ENCODE peak calls at places on chromosomes 12 and 14, in five cellular contexts. I, W, H, X and Z are unnamed samples.

GRCh38 chr14:104171029-104171697 is 32.8 kb downstream of the KIF26A start:
- DNase-seq in I (no peak), W (no peak), H (no peak), X (peak), Z (no peak)

GRCh38 chr12:118360785-118361404 is 11.8 kb downstream of the TAOK3 start:
- DNase-seq in I (peak), W (no peak), H (no peak), X (no peak), Z (no peak)

GRCh38 chr12:49949124-49949845 is 1.3 kb upstream of the AQP2 start:
- DNase-seq in I (no peak), W (no peak), H (peak), X (no peak), Z (no peak)

GRCh38 chr14:23366163-23366921 is 1.4 kb upstream of the EFS start:
- DNase-seq in I (peak), W (no peak), H (no peak), X (peak), Z (no peak)

GRCh38 chr14:96268426-96269358 is 12.7 kb downstream of the BDKRB1 start:
- DNase-seq in I (peak), W (no peak), H (no peak), X (no peak), Z (peak)

GRCh38 chr14:33914676-33915516 is 36.0 kb downstream of the EGLN3 start:
- DNase-seq in I (peak), W (no peak), H (no peak), X (no peak), Z (no peak)

GRCh38 chr12:46198913-46199312 is 69.9 kb downstream of the SLC38A1 start:
- DNase-seq in I (no peak), W (no peak), H (no peak), X (no peak), Z (no peak)

GRCh38 chr14:106872619-106873446 is 1346.5 kb downstream of the TMEM121 start:
- DNase-seq in I (peak), W (peak), H (peak), X (peak), Z (peak)

GRCh38 chr12:22925593-22925992 is 300.6 kb downstream of the ETNK1 start:
- DNase-seq in I (no peak), W (no peak), H (no peak), X (no peak), Z (no peak)

GRCh38 chr14:72608391-72609204 is 285.3 kb downstream of the DPF3 start:
- DNase-seq in I (peak), W (peak), H (no peak), X (no peak), Z (peak)

GRCh38 chr12:59972941-59973340 is 377.1 kb downstream of the SLC16A7 start:
- DNase-seq in I (peak), W (no peak), H (no peak), X (no peak), Z (no peak)

GRCh38 chr12:114916531-114916930 is 232.6 kb upstream of the TBX3 start:
- DNase-seq in I (no peak), W (no peak), H (no peak), X (no peak), Z (no peak)

GRCh38 chr14:72952171-72952570 is 25.9 kb downstream of the DCAF4 start:
- DNase-seq in I (no peak), W (no peak), H (no peak), X (no peak), Z (no peak)

GRCh38 chr12:112684742-112685141 is 106.8 kb upstream of the RPH3A start:
- DNase-seq in I (no peak), W (no peak), H (no peak), X (no peak), Z (no peak)

GRCh38 chr12:108576660-108577234 is 14.4 kb downstream of the ISCU start:
- DNase-seq in I (no peak), W (no peak), H (peak), X (no peak), Z (no peak)

GRCh38 chr12:89893972-89894706 is 185.5 kb upstream of the ATP2B1 start:
- DNase-seq in I (peak), W (no peak), H (no peak), X (no peak), Z (no peak)

GRCh38 chr12:131825146-131825892 is 2.9 kb upstream of the MMP17 start:
- DNase-seq in I (no peak), W (no peak), H (peak), X (no peak), Z (no peak)

GRCh38 chr12:57454566-57455373 is at the start of gene INHBE:
- DNase-seq in I (peak), W (no peak), H (peak), X (no peak), Z (no peak)

GRCh38 chr14:74571901-74572828 is 39.9 kb downstream of the LTBP2 start:
- DNase-seq in I (peak), W (no peak), H (no peak), X (no peak), Z (no peak)

GRCh38 chr12:110972870-110973269 is 52.5 kb upstream of the MYL2 start:
- DNase-seq in I (no peak), W (no peak), H (no peak), X (no peak), Z (no peak)

DNA sequence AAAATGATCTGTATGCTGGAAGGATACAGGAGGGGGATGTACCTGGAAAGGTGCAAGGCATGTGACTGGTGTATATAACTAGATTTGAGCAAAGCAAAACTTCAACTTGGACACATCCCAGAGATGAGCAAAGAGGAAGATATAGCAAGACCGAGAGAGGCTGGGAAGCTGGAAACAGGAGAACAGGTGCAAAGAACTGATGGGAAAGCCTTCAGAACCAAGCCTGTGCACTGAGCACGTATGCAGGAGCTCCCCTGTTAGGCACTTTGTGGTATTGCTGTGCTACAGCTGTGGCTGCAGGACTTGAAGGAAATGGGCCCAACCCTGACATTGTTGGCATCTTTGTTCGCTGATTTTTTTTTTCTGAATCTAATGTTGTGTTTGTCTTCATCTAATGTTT is 120.7 kb upstream of the PWP1 start:
- DNase-seq in I (peak), W (no peak), H (no peak), X (no peak), Z (no peak)
- TF ChIP-seq CTCF in I (peak), W (peak), H (peak), X (no peak), Z (no peak)

GRCh38 chr12:94712852-94713545 is 62.6 kb upstream of the TMCC3 start:
- DNase-seq in I (no peak), W (no peak), H (peak), X (no peak), Z (no peak)
- TF ChIP-seq CTCF in I (no peak), W (no peak), H (no peak), X (no peak), Z (no peak)

DNA sequence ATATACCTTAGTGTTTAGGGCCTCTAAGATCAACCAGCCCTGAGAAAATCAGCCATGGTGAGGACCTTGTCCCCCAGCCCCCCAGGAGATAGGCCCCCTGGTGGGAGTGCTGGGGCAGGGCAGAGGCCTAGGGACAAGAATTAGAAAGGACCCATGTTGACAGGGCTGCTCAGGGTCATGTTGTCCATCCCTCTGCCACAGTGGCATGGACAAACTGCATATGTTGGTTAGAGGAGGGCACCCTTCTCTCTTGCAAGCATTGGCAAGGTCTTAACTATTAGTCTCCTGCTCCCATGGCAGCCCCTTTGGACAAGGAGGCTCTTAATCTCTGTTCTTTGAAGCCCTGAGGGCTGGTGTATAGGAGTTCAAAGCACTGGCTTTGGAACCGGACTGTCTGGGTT is 755 bp upstream of the PTPN6 start:
- DNase-seq in I (no peak), W (no peak), H (no peak), X (no peak), Z (no peak)
- TF ChIP-seq CTCF in I (peak), W (peak), H (no peak), X (no peak), Z (no peak)

GRCh38 chr12:113820310-113820709 is 145.8 kb downstream of the RBM19 start:
- DNase-seq in I (no peak), W (no peak), H (no peak), X (no peak), Z (no peak)

GRCh38 chr12:113819495-113819894 is 146.6 kb downstream of the RBM19 start:
- DNase-seq in I (no peak), W (no peak), H (no peak), X (no peak), Z (no peak)

GRCh38 chr12:113820842-113821241 is 145.3 kb downstream of the RBM19 start:
- DNase-seq in I (no peak), W (no peak), H (no peak), X (no peak), Z (no peak)

GRCh38 chr12:113818278-113818677 is 147.8 kb downstream of the RBM19 start:
- DNase-seq in I (no peak), W (no peak), H (no peak), X (no peak), Z (no peak)

GRCh38 chr12:113818833-113819232 is 147.3 kb downstream of the RBM19 start:
- DNase-seq in I (peak), W (no peak), H (no peak), X (no peak), Z (no peak)
- TF ChIP-seq CTCF in I (peak), W (no peak), H (no peak), X (no peak), Z (peak)

GRCh38 chr12:47319746-47320145 is 240.0 kb upstream of the AMIGO2 start:
- DNase-seq in I (no peak), W (no peak), H (no peak), X (no peak), Z (no peak)
- TF ChIP-seq CTCF in I (no peak), W (no peak), H (no peak), X (no peak), Z (no peak)

GRCh38 chr14:65256714-65257113 is 154.4 kb upstream of the MAX start:
- DNase-seq in I (no peak), W (no peak), H (no peak), X (no peak), Z (no peak)

GRCh38 chr14:65255029-65255545 is 152.8 kb upstream of the MAX start:
- DNase-seq in I (peak), W (no peak), H (no peak), X (no peak), Z (no peak)

GRCh38 chr14:65258391-65258790 is 154.1 kb upstream of the FUT8 start:
- DNase-seq in I (peak), W (no peak), H (no peak), X (no peak), Z (no peak)

GRCh38 chr14:65257405-65257804 is 155.1 kb upstream of the MAX start:
- DNase-seq in I (no peak), W (no peak), H (no peak), X (no peak), Z (no peak)

DNA sequence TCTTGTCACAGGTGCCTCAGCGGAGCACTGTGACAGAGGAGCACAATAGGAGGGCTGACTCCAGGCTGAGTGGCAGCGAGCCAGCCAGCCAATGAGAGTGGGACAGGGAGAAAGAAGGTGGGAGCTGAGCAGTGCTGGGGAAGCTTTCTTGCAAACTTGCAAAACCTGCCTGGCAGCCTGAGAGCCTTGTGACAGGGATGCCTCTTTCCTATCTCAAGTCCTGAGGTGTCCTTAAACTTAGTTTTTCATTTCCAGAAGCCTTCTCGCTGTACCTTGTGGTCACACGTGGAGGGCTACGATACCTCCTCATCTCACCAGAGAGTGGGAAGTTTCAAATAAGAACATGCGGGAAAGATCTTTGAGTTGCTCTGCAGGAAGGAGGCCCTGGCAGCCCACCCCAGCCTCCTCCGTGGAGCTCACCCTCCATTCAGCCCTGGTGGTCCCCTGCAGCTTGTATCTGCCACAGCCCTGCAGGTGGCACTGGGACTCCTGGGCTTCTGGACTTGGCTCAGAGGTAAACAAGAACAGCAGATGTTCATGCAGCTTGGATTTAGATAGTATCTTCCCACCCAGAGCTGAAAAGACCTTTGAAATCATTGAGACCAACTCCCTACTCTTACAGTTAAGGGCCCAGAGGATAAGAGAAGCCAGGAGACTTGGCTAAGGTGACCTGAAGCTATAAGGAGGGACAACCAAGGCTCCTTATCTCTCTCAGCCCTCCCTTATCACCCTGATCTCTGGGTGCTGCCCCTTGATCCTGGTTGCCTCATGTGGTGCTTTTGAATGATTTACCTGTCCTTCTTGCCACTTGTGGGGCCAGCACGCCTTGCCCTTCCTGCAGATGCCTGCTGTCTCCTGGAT is 153.5 kb upstream of the MAX start:
- DNase-seq in I (no peak), W (no peak), H (no peak), X (peak), Z (no peak)
- TF ChIP-seq CTCF in I (no peak), W (no peak), H (no peak), X (no peak), Z (no peak)

GRCh38 chr12:16384732-16385131 is 37.3 kb downstream of the MGST1 start:
- DNase-seq in I (no peak), W (no peak), H (no peak), X (no peak), Z (no peak)

GRCh38 chr12:16389594-16389993 is 42.1 kb downstream of the MGST1 start:
- DNase-seq in I (peak), W (no peak), H (no peak), X (no peak), Z (no peak)

GRCh38 chr12:16387919-16388318 is 40.5 kb downstream of the MGST1 start:
- DNase-seq in I (no peak), W (no peak), H (no peak), X (no peak), Z (no peak)

DNA sequence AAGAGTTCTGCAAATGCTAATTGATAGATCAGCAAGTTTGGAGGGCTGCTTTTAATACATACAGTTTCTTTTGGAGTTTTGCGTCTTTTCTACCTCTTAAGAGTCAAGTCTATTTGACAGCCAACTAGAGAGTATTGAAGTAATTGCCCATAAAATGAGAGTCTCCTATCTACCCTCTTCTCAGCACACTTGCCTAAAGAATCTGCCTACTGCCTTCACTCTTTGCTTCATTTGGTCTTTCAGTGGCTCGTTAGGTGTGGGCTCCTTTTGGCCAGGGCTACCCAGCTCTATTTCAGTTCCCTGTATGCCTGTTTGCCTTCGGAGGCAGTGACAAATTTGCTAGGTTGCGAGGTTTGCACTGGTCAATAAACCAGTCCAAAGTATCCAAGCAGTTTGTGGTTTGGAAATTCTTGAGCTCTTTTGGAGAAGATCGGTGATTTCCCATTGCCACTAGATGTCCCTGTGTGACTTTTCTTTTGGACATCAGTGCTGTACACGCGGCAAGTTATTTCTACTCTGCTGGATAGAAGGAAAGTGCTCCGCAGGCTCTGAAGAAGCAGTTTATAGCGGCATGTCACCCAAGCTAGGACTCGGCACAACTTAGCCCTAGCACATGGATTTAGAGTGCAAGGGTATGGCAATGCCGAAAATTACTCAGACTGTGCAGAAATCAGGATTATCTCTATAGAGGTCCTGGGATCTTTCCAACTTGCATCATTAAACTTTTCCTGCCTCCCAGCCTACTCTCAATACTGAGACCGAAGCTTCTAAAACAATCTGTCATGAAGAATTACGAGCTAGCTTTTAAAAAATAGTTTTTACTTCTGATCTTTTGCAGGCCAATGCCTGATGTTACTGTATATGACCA is 38.6 kb downstream of the MGST1 start:
- DNase-seq in I (peak), W (no peak), H (peak), X (peak), Z (no peak)
- TF ChIP-seq CTCF in I (peak), W (no peak), H (peak), X (no peak), Z (peak)

GRCh38 chr12:61911113-61911512 is 349.1 kb upstream of the USP15 start:
- DNase-seq in I (no peak), W (no peak), H (no peak), X (no peak), Z (no peak)

GRCh38 chr12:61920230-61920629 is 340.0 kb upstream of the USP15 start:
- DNase-seq in I (no peak), W (no peak), H (no peak), X (no peak), Z (no peak)

GRCh38 chr12:61916856-61917255 is 343.3 kb upstream of the USP15 start:
- DNase-seq in I (no peak), W (no peak), H (no peak), X (no peak), Z (no peak)

GRCh38 chr12:61915420-61915819 is 344.8 kb upstream of the USP15 start:
- DNase-seq in I (no peak), W (no peak), H (peak), X (no peak), Z (no peak)
- TF ChIP-seq CTCF in I (no peak), W (no peak), H (no peak), X (no peak), Z (no peak)

GRCh38 chr14:77278461-77279230 is 7.6 kb upstream of the NGB start:
- DNase-seq in I (no peak), W (no peak), H (no peak), X (no peak), Z (no peak)
- TF ChIP-seq CTCF in I (no peak), W (no peak), H (no peak), X (no peak), Z (no peak)

GRCh38 chr12:105107176-105107496 is 395 bp upstream of the WASHC4 start:
- DNase-seq in I (peak), W (no peak), H (no peak), X (no peak), Z (no peak)

GRCh38 chr12:105104762-105105161 is 2.8 kb upstream of the WASHC4 start:
- DNase-seq in I (no peak), W (no peak), H (no peak), X (no peak), Z (no peak)

GRCh38 chr12:105109465-105110212 is 2.1 kb downstream of the WASHC4 start:
- DNase-seq in I (peak), W (no peak), H (no peak), X (no peak), Z (no peak)

GRCh38 chr12:105106621-105107020 is 910 bp upstream of the WASHC4 start:
- DNase-seq in I (no peak), W (no peak), H (no peak), X (no peak), Z (no peak)

GRCh38 chr12:105107497-105108371 is at the start of gene WASHC4:
- DNase-seq in I (peak), W (peak), H (peak), X (peak), Z (peak)
- TF ChIP-seq CTCF in I (no peak), W (no peak), H (no peak), X (no peak), Z (no peak)